ENCODE peak calls at places on chromosomes 5 and 9, in ten cellular contexts. One of them, this sample, is unnamed.

GRCh38 chr9:71446499-71447411 is 321.6 kb downstream of the CEMIP2 start:
- DNase-seq in stomach: peak; percentile 27
- DNase-seq in PC-9: peak; percentile 11
- DNase-seq in HL-60: peak; percentile 54
- DNase-seq in endodermal cell: peak; percentile 96
- DNase-seq in bronchial epithelial cell: peak; percentile 33
- DNase-seq in astrocyte of the spinal cord: peak; percentile 65
- DNase-seq in coronary artery: no peak
- DNase-seq in tibial artery: no peak
- DNase-seq in cardiac fibroblast: peak; percentile 60
- DNase-seq in this sample: peak; percentile 68

GRCh38 chr9:90890146-90890545 is 88.5 kb downstream of the SYK start:
- DNase-seq in stomach: no peak
- DNase-seq in PC-9: no peak
- DNase-seq in HL-60: no peak
- DNase-seq in endodermal cell: peak; percentile 76
- DNase-seq in bronchial epithelial cell: no peak
- DNase-seq in astrocyte of the spinal cord: no peak
- DNase-seq in coronary artery: no peak
- DNase-seq in tibial artery: no peak
- DNase-seq in cardiac fibroblast: no peak
- DNase-seq in this sample: no peak

GRCh38 chr5:31383734-31384133 is 148.2 kb downstream of the DROSHA start:
- DNase-seq in stomach: no peak
- DNase-seq in PC-9: peak; percentile 34
- DNase-seq in HL-60: no peak
- DNase-seq in endodermal cell: no peak
- DNase-seq in bronchial epithelial cell: no peak
- DNase-seq in astrocyte of the spinal cord: no peak
- DNase-seq in coronary artery: no peak
- DNase-seq in tibial artery: no peak
- DNase-seq in cardiac fibroblast: no peak
- DNase-seq in this sample: peak; percentile 58

GRCh38 chr9:76206821-76207220 is 187.4 kb downstream of the RFK start:
- DNase-seq in stomach: no peak
- DNase-seq in PC-9: no peak
- DNase-seq in HL-60: no peak
- DNase-seq in endodermal cell: peak; percentile 48
- DNase-seq in bronchial epithelial cell: no peak
- DNase-seq in astrocyte of the spinal cord: no peak
- DNase-seq in coronary artery: no peak
- DNase-seq in tibial artery: no peak
- DNase-seq in cardiac fibroblast: no peak
- DNase-seq in this sample: no peak

GRCh38 chr9:123350590-123351310 is 5.2 kb upstream of the CRB2 start:
- DNase-seq in stomach: no peak
- DNase-seq in PC-9: no peak
- DNase-seq in HL-60: no peak
- DNase-seq in endodermal cell: no peak
- DNase-seq in bronchial epithelial cell: no peak
- DNase-seq in astrocyte of the spinal cord: no peak
- DNase-seq in coronary artery: no peak
- DNase-seq in tibial artery: no peak
- DNase-seq in cardiac fibroblast: no peak
- DNase-seq in this sample: no peak

GRCh38 chr5:136992796-136993489 is 506.2 kb downstream of the SPOCK1 start:
- DNase-seq in stomach: no peak
- DNase-seq in PC-9: no peak
- DNase-seq in HL-60: no peak
- DNase-seq in endodermal cell: no peak
- DNase-seq in bronchial epithelial cell: no peak
- DNase-seq in astrocyte of the spinal cord: no peak
- DNase-seq in coronary artery: no peak
- DNase-seq in tibial artery: no peak
- DNase-seq in cardiac fibroblast: no peak
- DNase-seq in this sample: no peak

GRCh38 chr9:130288393-130288792 is 22.8 kb downstream of the HMCN2 start:
- DNase-seq in stomach: no peak
- DNase-seq in PC-9: no peak
- DNase-seq in HL-60: no peak
- DNase-seq in endodermal cell: peak; percentile 43
- DNase-seq in bronchial epithelial cell: no peak
- DNase-seq in astrocyte of the spinal cord: no peak
- DNase-seq in coronary artery: no peak
- DNase-seq in tibial artery: no peak
- DNase-seq in cardiac fibroblast: no peak
- DNase-seq in this sample: no peak

GRCh38 chr9:78860806-78861475 is 564.0 kb downstream of the PSAT1 start:
- DNase-seq in stomach: no peak
- DNase-seq in PC-9: no peak
- DNase-seq in HL-60: no peak
- DNase-seq in endodermal cell: no peak
- DNase-seq in bronchial epithelial cell: peak; percentile 89
- DNase-seq in astrocyte of the spinal cord: peak; percentile 65
- DNase-seq in coronary artery: no peak
- DNase-seq in tibial artery: no peak
- DNase-seq in cardiac fibroblast: peak; percentile 73
- DNase-seq in this sample: peak; percentile 69

DNA sequence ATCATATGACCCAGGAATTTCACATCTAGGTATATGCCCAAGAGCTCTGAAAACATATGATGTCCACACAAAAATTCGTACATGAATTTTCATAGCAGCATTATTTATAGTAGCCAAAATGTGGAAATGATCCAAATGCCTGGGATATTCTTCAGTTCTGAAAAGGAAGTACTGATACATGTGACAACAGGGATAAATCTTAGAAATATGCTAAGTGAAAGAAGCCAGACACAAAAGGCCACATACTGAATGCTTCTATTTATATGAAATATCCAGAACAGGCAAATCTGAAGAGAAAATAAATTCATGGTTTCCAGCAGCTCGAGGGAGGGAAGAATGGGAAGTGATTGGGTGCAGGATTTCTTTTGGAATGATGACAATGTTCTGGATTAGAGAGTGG is 16.8 kb upstream of the ZBTB43 start:
- DNase-seq in stomach: no peak
- DNase-seq in PC-9: no peak
- DNase-seq in HL-60: no peak
- DNase-seq in endodermal cell: no peak
- DNase-seq in bronchial epithelial cell: no peak
- DNase-seq in astrocyte of the spinal cord: no peak
- DNase-seq in coronary artery: no peak
- DNase-seq in tibial artery: no peak
- DNase-seq in cardiac fibroblast: peak; percentile 27
- DNase-seq in this sample: peak; percentile 25
- H3K4me3 ChIP-seq in stomach: no peak overlapping the region
- H3K4me3 ChIP-seq in PC-9: no peak overlapping the region
- H3K4me3 ChIP-seq in HL-60: no peak overlapping the region
- H3K4me3 ChIP-seq in endodermal cell: no peak overlapping the region
- H3K4me3 ChIP-seq in bronchial epithelial cell: no peak overlapping the region
- H3K4me3 ChIP-seq in astrocyte of the spinal cord: no peak overlapping the region
- H3K4me3 ChIP-seq in coronary artery: no peak overlapping the region
- H3K4me3 ChIP-seq in tibial artery: no peak overlapping the region
- H3K4me3 ChIP-seq in cardiac fibroblast: no peak overlapping the region
- H3K4me3 ChIP-seq in this sample: no peak overlapping the region

GRCh38 chr9:82152181-82152580 is 163.6 kb downstream of the SPATA31D1 start:
- DNase-seq in stomach: no peak
- DNase-seq in PC-9: no peak
- DNase-seq in HL-60: no peak
- DNase-seq in endodermal cell: no peak
- DNase-seq in bronchial epithelial cell: peak; percentile 84
- DNase-seq in astrocyte of the spinal cord: peak; percentile 72
- DNase-seq in coronary artery: no peak
- DNase-seq in tibial artery: no peak
- DNase-seq in cardiac fibroblast: peak; percentile 53
- DNase-seq in this sample: no peak

GRCh38 chr9:82153032-82153431 is 164.5 kb downstream of the SPATA31D1 start:
- DNase-seq in stomach: no peak
- DNase-seq in PC-9: no peak
- DNase-seq in HL-60: no peak
- DNase-seq in endodermal cell: no peak
- DNase-seq in bronchial epithelial cell: no peak
- DNase-seq in astrocyte of the spinal cord: no peak
- DNase-seq in coronary artery: no peak
- DNase-seq in tibial artery: no peak
- DNase-seq in cardiac fibroblast: no peak
- DNase-seq in this sample: no peak

GRCh38 chr9:82149647-82150046 is 161.1 kb downstream of the SPATA31D1 start:
- DNase-seq in stomach: no peak
- DNase-seq in PC-9: no peak
- DNase-seq in HL-60: no peak
- DNase-seq in endodermal cell: no peak
- DNase-seq in bronchial epithelial cell: no peak
- DNase-seq in astrocyte of the spinal cord: no peak
- DNase-seq in coronary artery: no peak
- DNase-seq in tibial artery: no peak
- DNase-seq in cardiac fibroblast: no peak
- DNase-seq in this sample: no peak

GRCh38 chr9:82147798-82148440 is 159.3 kb downstream of the SPATA31D1 start:
- DNase-seq in stomach: no peak
- DNase-seq in PC-9: no peak
- DNase-seq in HL-60: no peak
- DNase-seq in endodermal cell: no peak
- DNase-seq in bronchial epithelial cell: no peak
- DNase-seq in astrocyte of the spinal cord: no peak
- DNase-seq in coronary artery: no peak
- DNase-seq in tibial artery: no peak
- DNase-seq in cardiac fibroblast: no peak
- DNase-seq in this sample: no peak

DNA sequence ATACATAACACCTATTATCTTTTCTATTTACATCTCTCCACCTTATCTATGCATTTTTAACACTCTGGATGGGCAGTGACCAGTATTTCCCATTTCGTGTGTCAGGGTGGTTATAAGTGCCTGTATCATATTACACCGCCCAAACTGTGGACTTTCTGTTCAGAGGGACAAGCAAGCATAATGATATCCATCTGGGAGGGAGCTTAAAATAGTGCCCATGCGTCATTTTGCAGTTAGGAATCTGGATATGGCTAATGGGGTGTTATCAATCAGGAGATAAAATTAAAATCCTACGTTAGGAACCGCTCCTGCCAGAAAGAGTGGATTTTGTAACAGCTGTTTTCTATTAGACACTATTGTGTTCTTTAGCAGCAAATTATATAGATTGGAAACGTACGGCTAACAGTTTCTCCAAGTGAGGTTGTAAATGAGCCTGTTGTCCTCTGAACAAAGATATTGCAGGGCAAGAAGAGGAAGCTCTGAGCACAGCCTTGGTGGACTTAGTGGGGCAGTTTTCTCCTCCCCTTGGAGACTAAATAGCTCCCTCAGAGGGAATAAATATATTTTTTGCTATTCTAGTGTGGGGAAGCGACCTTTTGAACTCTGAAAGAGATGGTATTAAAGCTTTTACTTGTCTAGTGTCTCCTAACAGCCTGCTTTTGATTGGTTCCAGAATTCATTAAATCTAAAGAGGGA is 160.4 kb downstream of the SPATA31D1 start:
- DNase-seq in stomach: no peak
- DNase-seq in PC-9: no peak
- DNase-seq in HL-60: no peak
- DNase-seq in endodermal cell: no peak
- DNase-seq in bronchial epithelial cell: no peak
- DNase-seq in astrocyte of the spinal cord: peak; percentile 71
- DNase-seq in coronary artery: no peak
- DNase-seq in tibial artery: no peak
- DNase-seq in cardiac fibroblast: peak; percentile 60
- DNase-seq in this sample: peak; percentile 53
- H3K4me3 ChIP-seq in stomach: no peak overlapping the region
- H3K4me3 ChIP-seq in PC-9: no peak overlapping the region
- H3K4me3 ChIP-seq in HL-60: no peak overlapping the region
- H3K4me3 ChIP-seq in endodermal cell: no peak overlapping the region
- H3K4me3 ChIP-seq in bronchial epithelial cell: no peak overlapping the region
- H3K4me3 ChIP-seq in astrocyte of the spinal cord: no peak overlapping the region
- H3K4me3 ChIP-seq in coronary artery: peak overlapping the region; percentile 25
- H3K4me3 ChIP-seq in tibial artery: no peak overlapping the region
- H3K4me3 ChIP-seq in cardiac fibroblast: no peak overlapping the region
- H3K4me3 ChIP-seq in this sample: no peak overlapping the region

GRCh38 chr5:67536892-67537291 is 340.3 kb upstream of the CD180 start:
- DNase-seq in stomach: no peak
- DNase-seq in PC-9: no peak
- DNase-seq in HL-60: no peak
- DNase-seq in endodermal cell: no peak
- DNase-seq in bronchial epithelial cell: no peak
- DNase-seq in astrocyte of the spinal cord: no peak
- DNase-seq in coronary artery: no peak
- DNase-seq in tibial artery: no peak
- DNase-seq in cardiac fibroblast: no peak
- DNase-seq in this sample: peak; percentile 8

GRCh38 chr5:67541869-67542268 is 345.3 kb upstream of the CD180 start:
- DNase-seq in stomach: no peak
- DNase-seq in PC-9: no peak
- DNase-seq in HL-60: no peak
- DNase-seq in endodermal cell: no peak
- DNase-seq in bronchial epithelial cell: no peak
- DNase-seq in astrocyte of the spinal cord: no peak
- DNase-seq in coronary artery: no peak
- DNase-seq in tibial artery: no peak
- DNase-seq in cardiac fibroblast: no peak
- DNase-seq in this sample: no peak

GRCh38 chr5:67538343-67538670 is 341.7 kb upstream of the CD180 start:
- DNase-seq in stomach: no peak
- DNase-seq in PC-9: no peak
- DNase-seq in HL-60: no peak
- DNase-seq in endodermal cell: no peak
- DNase-seq in bronchial epithelial cell: no peak
- DNase-seq in astrocyte of the spinal cord: no peak
- DNase-seq in coronary artery: no peak
- DNase-seq in tibial artery: no peak
- DNase-seq in cardiac fibroblast: no peak
- DNase-seq in this sample: no peak

GRCh38 chr5:67538855-67539506 is 342.4 kb upstream of the CD180 start:
- DNase-seq in stomach: no peak
- DNase-seq in PC-9: no peak
- DNase-seq in HL-60: no peak
- DNase-seq in endodermal cell: no peak
- DNase-seq in bronchial epithelial cell: no peak
- DNase-seq in astrocyte of the spinal cord: no peak
- DNase-seq in coronary artery: no peak
- DNase-seq in tibial artery: no peak
- DNase-seq in cardiac fibroblast: no peak
- DNase-seq in this sample: no peak

GRCh38 chr5:67537439-67538342 is 341.1 kb upstream of the CD180 start:
- DNase-seq in stomach: no peak
- DNase-seq in PC-9: no peak
- DNase-seq in HL-60: no peak
- DNase-seq in endodermal cell: no peak
- DNase-seq in bronchial epithelial cell: no peak
- DNase-seq in astrocyte of the spinal cord: peak; percentile 71
- DNase-seq in coronary artery: no peak
- DNase-seq in tibial artery: no peak
- DNase-seq in cardiac fibroblast: peak; percentile 27
- DNase-seq in this sample: peak; percentile 38
- H3K4me3 ChIP-seq in stomach: peak overlapping the region; percentile 9
- H3K4me3 ChIP-seq in PC-9: no peak overlapping the region
- H3K4me3 ChIP-seq in HL-60: no peak overlapping the region
- H3K4me3 ChIP-seq in endodermal cell: no peak overlapping the region
- H3K4me3 ChIP-seq in bronchial epithelial cell: no peak overlapping the region
- H3K4me3 ChIP-seq in astrocyte of the spinal cord: no peak overlapping the region
- H3K4me3 ChIP-seq in coronary artery: peak overlapping the region; percentile 49
- H3K4me3 ChIP-seq in tibial artery: peak overlapping the region; percentile 30
- H3K4me3 ChIP-seq in cardiac fibroblast: no peak overlapping the region
- H3K4me3 ChIP-seq in this sample: peak overlapping the region; percentile 32

GRCh38 chr5:169299651-169300467 is 1.1 kb downstream of the SLIT3 start:
- DNase-seq in stomach: no peak
- DNase-seq in PC-9: no peak
- DNase-seq in HL-60: no peak
- DNase-seq in endodermal cell: peak; percentile 70
- DNase-seq in bronchial epithelial cell: peak; percentile 6
- DNase-seq in astrocyte of the spinal cord: no peak
- DNase-seq in coronary artery: peak; percentile 82
- DNase-seq in tibial artery: no peak
- DNase-seq in cardiac fibroblast: peak; percentile 10
- DNase-seq in this sample: peak; percentile 25

GRCh38 chr5:169301386-169301930 is 519 bp upstream of the SLIT3 start:
- DNase-seq in stomach: no peak
- DNase-seq in PC-9: no peak
- DNase-seq in HL-60: no peak
- DNase-seq in endodermal cell: peak; percentile 74
- DNase-seq in bronchial epithelial cell: peak; percentile 4
- DNase-seq in astrocyte of the spinal cord: no peak
- DNase-seq in coronary artery: peak; percentile 78
- DNase-seq in tibial artery: no peak
- DNase-seq in cardiac fibroblast: no peak
- DNase-seq in this sample: no peak

GRCh38 chr5:169302046-169302445 is 1.1 kb upstream of the SLIT3 start:
- DNase-seq in stomach: no peak
- DNase-seq in PC-9: no peak
- DNase-seq in HL-60: no peak
- DNase-seq in endodermal cell: no peak
- DNase-seq in bronchial epithelial cell: no peak
- DNase-seq in astrocyte of the spinal cord: peak; percentile 11
- DNase-seq in coronary artery: no peak
- DNase-seq in tibial artery: no peak
- DNase-seq in cardiac fibroblast: no peak
- DNase-seq in this sample: no peak

GRCh38 chr5:169299146-169299545 is 1.8 kb downstream of the SLIT3 start:
- DNase-seq in stomach: no peak
- DNase-seq in PC-9: no peak
- DNase-seq in HL-60: no peak
- DNase-seq in endodermal cell: no peak
- DNase-seq in bronchial epithelial cell: peak; percentile 2
- DNase-seq in astrocyte of the spinal cord: no peak
- DNase-seq in coronary artery: no peak
- DNase-seq in tibial artery: no peak
- DNase-seq in cardiac fibroblast: no peak
- DNase-seq in this sample: no peak

DNA sequence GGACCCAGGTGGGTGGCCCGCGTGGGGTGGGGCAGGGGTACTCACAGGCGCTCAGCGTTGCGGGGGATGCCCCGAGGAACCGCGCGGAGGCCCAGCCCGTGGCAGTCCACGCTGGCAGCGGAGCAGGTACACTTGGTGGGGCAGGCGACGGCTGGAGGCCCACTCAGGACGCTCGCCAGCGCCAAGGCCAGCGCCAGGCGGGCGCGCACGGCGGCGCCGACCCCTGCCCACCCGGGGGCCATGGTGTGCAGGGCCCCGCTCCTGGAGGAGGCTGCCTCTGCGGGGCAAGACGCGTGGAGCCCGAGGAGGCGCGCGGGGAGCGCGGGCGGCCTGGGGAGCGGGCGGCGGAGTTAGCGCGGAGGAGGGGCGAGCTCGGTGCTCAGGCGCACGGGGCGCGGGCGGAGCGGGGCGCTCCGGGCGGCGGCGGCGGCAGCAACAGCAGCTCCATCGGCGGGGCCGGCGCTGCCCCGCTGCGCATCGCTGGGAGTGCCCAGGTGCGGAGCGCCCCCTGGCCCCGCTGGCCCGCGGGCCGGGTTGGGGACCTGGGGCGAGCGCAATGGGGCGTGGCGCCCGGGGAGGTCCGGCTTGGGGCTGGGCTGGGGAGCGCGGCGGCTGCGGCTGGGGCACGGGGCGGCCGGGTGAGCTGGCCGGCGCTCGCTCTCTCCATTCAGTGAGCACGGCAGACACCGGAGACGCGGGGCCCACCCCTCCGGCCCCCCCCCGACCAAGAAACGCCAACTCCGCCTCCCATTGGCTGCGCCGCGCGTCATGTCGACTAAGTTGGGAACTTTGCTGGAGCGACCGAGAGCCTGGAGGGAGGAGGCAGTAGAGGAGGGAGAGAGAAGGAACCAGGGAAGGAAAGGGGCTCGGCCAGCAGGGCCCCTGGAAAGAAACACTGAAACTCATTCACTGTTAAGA is at the start of gene SLIT3:
- DNase-seq in stomach: peak; percentile 67
- DNase-seq in PC-9: no peak
- DNase-seq in HL-60: no peak
- DNase-seq in endodermal cell: peak; percentile 94
- DNase-seq in bronchial epithelial cell: peak; percentile 59
- DNase-seq in astrocyte of the spinal cord: peak; percentile 88
- DNase-seq in coronary artery: peak; percentile 94
- DNase-seq in tibial artery: peak; percentile 78
- DNase-seq in cardiac fibroblast: peak; percentile 68
- DNase-seq in this sample: peak; percentile 75
- H3K4me3 ChIP-seq in stomach: peak within 1 kb of the TSS; percentile 57
- H3K4me3 ChIP-seq in PC-9: no peak within 1 kb of the TSS
- H3K4me3 ChIP-seq in HL-60: no peak within 1 kb of the TSS
- H3K4me3 ChIP-seq in endodermal cell: peak within 1 kb of the TSS; percentile 77
- H3K4me3 ChIP-seq in bronchial epithelial cell: peak within 1 kb of the TSS; percentile 37
- H3K4me3 ChIP-seq in astrocyte of the spinal cord: peak within 1 kb of the TSS; percentile 20
- H3K4me3 ChIP-seq in coronary artery: peak within 1 kb of the TSS; percentile 84
- H3K4me3 ChIP-seq in tibial artery: peak within 1 kb of the TSS; percentile 75
- H3K4me3 ChIP-seq in cardiac fibroblast: peak within 1 kb of the TSS; percentile 60
- H3K4me3 ChIP-seq in this sample: peak within 1 kb of the TSS; percentile 49